ENCODE peak calls at places on chromosome 16, in nine cellular contexts. R is GDM1; H is HCEC 1CT; P is fibroblast of the conjunctiva; U is NCI-H146; Q is anterior cingulate cortex; D is GM12865; T is HFF-Myc; F is effector memory CD4-positive, alpha-beta T cell. O is an unnamed sample.

GRCh38 chr16:27362570-27363245 is 39.3 kb upstream of the IL21R start:
- DNase-seq in T (no peak), D (no peak), Q (no peak), R (no peak), U (no peak), H (no peak), P (no peak), F (no peak), O (no peak)

GRCh38 chr16:87117936-87118335 is 199.3 kb downstream of the C16orf95 start:
- DNase-seq in H (no peak), F (no peak), T (no peak), Q (no peak), P (no peak), R (no peak), U (no peak), D (no peak), O (no peak)

GRCh38 chr16:58733248-58733670 is 857 bp downstream of the GOT2 start:
- DNase-seq in P (no peak), U (no peak), T (no peak), R (no peak), D (peak; percentile 4), F (no peak), Q (no peak), H (no peak), O (no peak)

GRCh38 chr16:53839150-53839549 is 135.2 kb downstream of the FTO start:
- DNase-seq in P (no peak), R (no peak), D (no peak), U (no peak), T (no peak), F (no peak), H (no peak), Q (no peak), O (no peak)

GRCh38 chr16:687499-687898 is 2.7 kb downstream of the WDR24 start:
- DNase-seq in D (no peak), H (no peak), Q (no peak), T (no peak), R (no peak), P (no peak), U (no peak), F (no peak), O (no peak)

GRCh38 chr16:2242598-2242997 is 6.4 kb downstream of the DNASE1L2 start:
- DNase-seq in U (no peak), F (no peak), R (no peak), P (no peak), T (no peak), D (no peak), H (no peak), Q (no peak), O (no peak)

GRCh38 chr16:81703177-81704155 is 75.6 kb upstream of the PLCG2 start:
- DNase-seq in H (peak; percentile 87), P (peak; percentile 64), U (no peak), Q (no peak), D (no peak), T (peak; percentile 45), R (no peak), F (no peak), O (no peak)

GRCh38 chr16:28623172-28623711 is 13.4 kb upstream of the SULT1A1 start:
- DNase-seq in T (no peak), F (peak; percentile 42), Q (no peak), H (no peak), U (peak; percentile 97), R (no peak), D (peak; percentile 39), P (no peak), O (peak; percentile 56)

GRCh38 chr16:30335598-30336474 is 19.3 kb downstream of the CD2BP2 start:
- DNase-seq in U (no peak), T (no peak), R (no peak), P (no peak), H (no peak), D (peak; percentile 45), Q (no peak), F (peak; percentile 23), O (no peak)

GRCh38 chr16:46972429-46972970 is 974 bp downstream of the DNAJA2 start:
- DNase-seq in Q (no peak), P (no peak), D (peak; percentile 46), T (no peak), H (peak; percentile 24), F (no peak), R (no peak), U (no peak), O (no peak)

GRCh38 chr16:86515420-86515779 is 5.1 kb downstream of the FOXF1 start:
- DNase-seq in F (no peak), P (no peak), H (no peak), T (no peak), U (no peak), R (no peak), Q (no peak), D (no peak), O (no peak)

GRCh38 chr16:2486645-2487516 is 12.0 kb downstream of the TBC1D24 start:
- DNase-seq in D (peak; percentile 79), H (no peak), R (no peak), U (no peak), T (no peak), P (no peak), F (peak; percentile 68), Q (peak; percentile 52), O (peak; percentile 61)

GRCh38 chr16:75537795-75538194 is 1.9 kb upstream of the CHST5 start:
- DNase-seq in U (no peak), Q (no peak), P (no peak), H (no peak), D (no peak), R (no peak), F (no peak), T (no peak), O (no peak)

GRCh38 chr16:89893642-89894548 is 20.5 kb downstream of the TCF25 start:
- DNase-seq in F (no peak), D (no peak), R (no peak), H (no peak), T (no peak), P (no peak), U (no peak), Q (no peak), O (no peak)

GRCh38 chr16:30407794-30408534 is 558 bp downstream of the ZNF771 start:
- DNase-seq in P (peak; percentile 12), F (no peak), T (no peak), U (peak; percentile 41), R (no peak), D (no peak), Q (no peak), H (no peak), O (no peak)

GRCh38 chr16:8644513-8645140 is 23.1 kb downstream of the METTL22 start:
- DNase-seq in P (no peak), T (no peak), H (no peak), F (no peak), Q (no peak), R (peak; percentile 72), U (no peak), D (no peak), O (no peak)

GRCh38 chr16:16052916-16053315 is 103.5 kb downstream of the ABCC1 start:
- DNase-seq in Q (no peak), D (no peak), U (no peak), P (no peak), T (no peak), H (peak; percentile 22), F (no peak), R (no peak), O (no peak)

GRCh38 chr16:87390641-87391323 is 1.4 kb upstream of the MAP1LC3B start:
- DNase-seq in P (no peak), U (no peak), H (no peak), T (no peak), Q (no peak), F (no peak), D (no peak), R (no peak), O (no peak)

GRCh38 chr16:46918905-46919792 is 35.0 kb downstream of the GPT2 start:
- DNase-seq in F (no peak), P (no peak), Q (no peak), H (no peak), D (peak; percentile 87), R (no peak), U (peak; percentile 90), T (no peak), O (no peak)

O was measured in effector CD8-positive, alpha-beta T cell.